ENCODE peak calls at places on chromosome 18, in six cellular contexts. I, O, K, W, D and F are unnamed samples.

GRCh38 chr18:36305375-36305774 is 7.9 kb downstream of the FHOD3 start:
- DNase-seq in D (no peak), W (no peak), K (no peak), I (no peak), O (no peak), F (no peak)

GRCh38 chr18:74252032-74252380 is 39.8 kb downstream of the CYB5A start:
- DNase-seq in K (no peak), O (no peak), D (no peak), I (no peak), W (no peak), F (no peak)

GRCh38 chr18:6270791-6271216 is 143.9 kb downstream of the L3MBTL4 start:
- DNase-seq in I (no peak), D (no peak), K (no peak), O (no peak), W (no peak), F (no peak)

GRCh38 chr18:21393986-21394385 is 152.0 kb downstream of the GREB1L start:
- DNase-seq in K (no peak), O (no peak), I (no peak), W (no peak), D (no peak), F (no peak)

GRCh38 chr18:73842795-73843394 is 304.7 kb downstream of the FBXO15 start:
- DNase-seq in D (peak), W (peak), O (no peak), K (peak), I (no peak), F (peak)

GRCh38 chr18:12597775-12598174 is 60.1 kb downstream of the SPIRE1 start:
- DNase-seq in W (no peak), D (no peak), K (no peak), I (no peak), O (no peak), F (no peak)

GRCh38 chr18:58625839-58626238 is 3.1 kb downstream of the ALPK2 start:
- DNase-seq in W (no peak), I (no peak), K (no peak), O (no peak), D (no peak), F (no peak)

GRCh38 chr18:2968559-2968958 is 44.4 kb downstream of the LPIN2 start:
- DNase-seq in D (no peak), I (peak), K (no peak), O (no peak), W (no peak), F (no peak)

GRCh38 chr18:38427234-38427633 is 861.6 kb upstream of the CELF4 start:
- DNase-seq in K (no peak), O (no peak), D (no peak), I (no peak), W (no peak), F (no peak)

GRCh38 chr18:74493689-74494088 is 2.5 kb upstream of the CNDP2 start:
- DNase-seq in O (peak), D (peak), W (peak), K (no peak), I (no peak), F (peak)

GRCh38 chr18:74902170-74902465 is 304.4 kb downstream of the ZNF407 start:
- DNase-seq in W (no peak), I (no peak), K (no peak), O (no peak), D (no peak), F (no peak)

GRCh38 chr18:61157451-61157850 is 175.8 kb upstream of the CDH20 start:
- DNase-seq in I (no peak), O (no peak), W (no peak), K (no peak), D (no peak), F (no peak)

GRCh38 chr18:76722224-76723061 is 99.9 kb upstream of the ZNF236 start:
- DNase-seq in I (no peak), D (no peak), O (no peak), K (no peak), W (no peak), F (no peak)

GRCh38 chr18:12531747-12532146 is 124.0 kb downstream of the PRELID3A start:
- DNase-seq in I (no peak), D (peak), O (no peak), K (no peak), W (no peak), F (no peak)

GRCh38 chr18:54140641-54141040 is 83.8 kb downstream of the MBD2 start:
- DNase-seq in K (no peak), D (no peak), W (no peak), I (no peak), O (no peak), F (no peak)

GRCh38 chr18:31575515-31576246 is 16.0 kb upstream of the TTR start:
- DNase-seq in W (no peak), O (no peak), D (no peak), I (no peak), K (no peak), F (no peak)

GRCh38 chr18:29418136-29418535 is 1241.2 kb upstream of the CDH2 start:
- DNase-seq in O (no peak), W (no peak), K (no peak), I (no peak), D (no peak), F (no peak)

GRCh38 chr18:46053368-46054095 is 18.5 kb downstream of the PSTPIP2 start:
- DNase-seq in I (no peak), W (no peak), K (no peak), O (no peak), D (no peak), F (no peak)